ENCODE peak calls at places on chromosome 11, in four cellular contexts. One of them, this sample, is unnamed.
A peak's percentile ranks its signal among the peaks of the same experiment; 100 is the strongest.

GRCh38 chr11:77854838-77855237 is 33.9 kb downstream of the AAMDC start:
- DNase-seq in left lung: no peak
- DNase-seq in H7: no peak
- DNase-seq in skeletal muscle cell: no peak
- DNase-seq in this sample: no peak

GRCh38 chr11:110713469-110713776 is 1.2 kb upstream of the ARHGAP20 start:
- DNase-seq in left lung: peak; percentile 29
- DNase-seq in H7: no peak
- DNase-seq in skeletal muscle cell: no peak
- DNase-seq in this sample: no peak

GRCh38 chr11:33402066-33402465 is 144.9 kb downstream of the HIPK3 start:
- DNase-seq in left lung: no peak
- DNase-seq in H7: peak; percentile 33
- DNase-seq in skeletal muscle cell: no peak
- DNase-seq in this sample: peak; percentile 15

GRCh38 chr11:82701847-82702520 is 31.7 kb downstream of the FAM181B start:
- DNase-seq in left lung: no peak
- DNase-seq in H7: peak; percentile 35
- DNase-seq in skeletal muscle cell: peak; percentile 1
- DNase-seq in this sample: no peak

GRCh38 chr11:114232400-114233070 is 63.7 kb upstream of the NNMT start:
- DNase-seq in left lung: no peak
- DNase-seq in H7: peak; percentile 93
- DNase-seq in skeletal muscle cell: no peak
- DNase-seq in this sample: no peak

GRCh38 chr11:129894281-129895125 is 875 bp downstream of the NFRKB start:
- DNase-seq in left lung: no peak
- DNase-seq in H7: no peak
- DNase-seq in skeletal muscle cell: no peak
- DNase-seq in this sample: no peak

GRCh38 chr11:46389450-46390330 is 1.9 kb downstream of the CHRM4 start:
- DNase-seq in left lung: peak; percentile 93
- DNase-seq in H7: peak; percentile 97
- DNase-seq in skeletal muscle cell: no peak
- DNase-seq in this sample: no peak

GRCh38 chr11:33696931-33697638 is 3.5 kb downstream of the C11orf91 start:
- DNase-seq in left lung: no peak
- DNase-seq in H7: no peak
- DNase-seq in skeletal muscle cell: no peak
- DNase-seq in this sample: no peak

GRCh38 chr11:15291885-15292284 is 177.2 kb downstream of the INSC start:
- DNase-seq in left lung: no peak
- DNase-seq in H7: no peak
- DNase-seq in skeletal muscle cell: no peak
- DNase-seq in this sample: no peak

GRCh38 chr11:106424111-106424510 is 346.6 kb downstream of the AASDHPPT start:
- DNase-seq in left lung: no peak
- DNase-seq in H7: no peak
- DNase-seq in skeletal muscle cell: peak; percentile 75
- DNase-seq in this sample: peak; percentile 13

GRCh38 chr11:96827164-96827563 is 437.4 kb downstream of the JRKL start:
- DNase-seq in left lung: no peak
- DNase-seq in H7: peak; percentile 0
- DNase-seq in skeletal muscle cell: no peak
- DNase-seq in this sample: no peak

GRCh38 chr11:9005087-9005486 is 1.3 kb upstream of the NRIP3 start:
- DNase-seq in left lung: no peak
- DNase-seq in H7: no peak
- DNase-seq in skeletal muscle cell: no peak
- DNase-seq in this sample: no peak

GRCh38 chr11:116984589-116984988 is 113.6 kb downstream of the SIK3 start:
- DNase-seq in left lung: no peak
- DNase-seq in H7: no peak
- DNase-seq in skeletal muscle cell: peak; percentile 89
- DNase-seq in this sample: no peak

GRCh38 chr11:129308241-129308865 is 67.3 kb upstream of the BARX2 start:
- DNase-seq in left lung: no peak
- DNase-seq in H7: no peak
- DNase-seq in skeletal muscle cell: no peak
- DNase-seq in this sample: no peak

GRCh38 chr11:110759972-110760381 is 47.7 kb upstream of the ARHGAP20 start:
- DNase-seq in left lung: no peak
- DNase-seq in H7: no peak
- DNase-seq in skeletal muscle cell: peak; percentile 83
- DNase-seq in this sample: no peak

GRCh38 chr11:1771700-1772099 is 8.0 kb upstream of the CTSD start:
- DNase-seq in left lung: no peak
- DNase-seq in H7: no peak
- DNase-seq in skeletal muscle cell: peak; percentile 61
- DNase-seq in this sample: peak; percentile 20

GRCh38 chr11:62832346-62833234 is at the start of gene TEX54:
- DNase-seq in left lung: no peak
- DNase-seq in H7: no peak
- DNase-seq in skeletal muscle cell: no peak
- DNase-seq in this sample: no peak

GRCh38 chr11:57095896-57096295 is 85.9 kb upstream of the LRRC55 start:
- DNase-seq in left lung: no peak
- DNase-seq in H7: no peak
- DNase-seq in skeletal muscle cell: no peak
- DNase-seq in this sample: no peak
- H3K4me3 ChIP-seq in left lung: no peak overlapping the region
- H3K4me3 ChIP-seq in H7: no peak overlapping the region
- H3K4me3 ChIP-seq in skeletal muscle cell: no peak overlapping the region
- H3K4me3 ChIP-seq in this sample: no peak overlapping the region

GRCh38 chr11:17718510-17718962 is 835 bp upstream of the MYOD1 start:
- DNase-seq in left lung: no peak
- DNase-seq in H7: peak; percentile 55
- DNase-seq in skeletal muscle cell: no peak
- DNase-seq in this sample: no peak

GRCh38 chr11:17719940-17720795 is 797 bp downstream of the MYOD1 start:
- DNase-seq in left lung: no peak
- DNase-seq in H7: peak; percentile 92
- DNase-seq in skeletal muscle cell: no peak
- DNase-seq in this sample: no peak

GRCh38 chr11:17718015-17718414 is 1.4 kb upstream of the MYOD1 start:
- DNase-seq in left lung: no peak
- DNase-seq in H7: no peak
- DNase-seq in skeletal muscle cell: no peak
- DNase-seq in this sample: no peak

GRCh38 chr11:17720796-17721171 is 1.4 kb downstream of the MYOD1 start:
- DNase-seq in left lung: no peak
- DNase-seq in H7: peak; percentile 76
- DNase-seq in skeletal muscle cell: no peak
- DNase-seq in this sample: no peak

DNA sequence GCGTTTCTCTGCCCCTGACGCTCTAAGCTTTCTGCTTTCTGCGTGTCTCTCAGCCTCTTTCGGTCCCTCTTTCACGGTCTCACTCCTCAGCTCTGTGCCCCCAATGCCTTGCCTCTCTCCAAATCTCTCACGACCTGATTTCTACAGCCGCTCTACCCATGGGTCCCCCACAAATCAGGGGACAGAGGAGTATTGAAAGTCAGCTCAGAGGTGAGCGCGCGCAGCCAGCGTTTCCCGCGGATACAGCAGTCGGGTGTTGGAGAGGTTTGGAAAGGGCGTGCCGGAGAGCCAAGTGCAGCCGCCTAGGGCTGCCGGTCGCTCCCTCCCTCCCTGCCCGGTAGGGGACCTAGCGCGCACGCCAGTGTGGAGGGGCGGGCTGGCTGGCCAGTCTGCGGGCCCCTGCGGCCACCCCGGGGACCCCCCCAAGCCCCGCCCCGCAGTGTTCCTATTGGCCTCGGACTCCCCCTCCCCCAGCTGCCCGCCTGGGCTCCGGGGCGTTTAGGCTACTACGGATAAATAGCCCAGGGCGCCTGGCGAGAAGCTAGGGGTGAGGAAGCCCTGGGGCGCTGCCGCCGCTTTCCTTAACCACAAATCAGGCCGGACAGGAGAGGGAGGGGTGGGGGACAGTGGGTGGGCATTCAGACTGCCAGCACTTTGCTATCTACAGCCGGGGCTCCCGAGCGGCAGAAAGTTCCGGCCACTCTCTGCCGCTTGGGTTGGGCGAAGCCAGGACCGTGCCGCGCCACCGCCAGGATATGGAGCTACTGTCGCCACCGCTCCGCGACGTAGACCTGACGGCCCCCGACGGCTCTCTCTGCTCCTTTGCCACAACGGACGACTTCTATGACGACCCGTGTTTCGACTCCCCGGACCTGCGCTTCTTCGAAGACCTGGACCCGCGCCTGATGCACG is at the start of gene MYOD1:
- DNase-seq in left lung: no peak
- DNase-seq in H7: peak; percentile 90
- DNase-seq in skeletal muscle cell: peak; percentile 29
- DNase-seq in this sample: no peak
- H3K4me3 ChIP-seq in left lung: no peak within 1 kb of the TSS
- H3K4me3 ChIP-seq in H7: peak within 1 kb of the TSS; percentile 30
- H3K4me3 ChIP-seq in skeletal muscle cell: peak within 1 kb of the TSS; percentile 60
- H3K4me3 ChIP-seq in this sample: no peak within 1 kb of the TSS

GRCh38 chr11:64152841-64153691 is 12.8 kb downstream of the MACROD1 start:
- DNase-seq in left lung: peak; percentile 96
- DNase-seq in H7: peak; percentile 99
- DNase-seq in skeletal muscle cell: no peak
- DNase-seq in this sample: no peak
- H3K4me3 ChIP-seq in left lung: no peak overlapping the region
- H3K4me3 ChIP-seq in H7: no peak overlapping the region
- H3K4me3 ChIP-seq in skeletal muscle cell: no peak overlapping the region
- H3K4me3 ChIP-seq in this sample: no peak overlapping the region

GRCh38 chr11:118885319-118885718 is 1.6 kb downstream of the CXCR5 start:
- DNase-seq in left lung: no peak
- DNase-seq in H7: peak; percentile 19
- DNase-seq in skeletal muscle cell: no peak
- DNase-seq in this sample: no peak
- H3K4me3 ChIP-seq in left lung: no peak overlapping the region
- H3K4me3 ChIP-seq in H7: no peak overlapping the region
- H3K4me3 ChIP-seq in skeletal muscle cell: no peak overlapping the region
- H3K4me3 ChIP-seq in this sample: no peak overlapping the region

GRCh38 chr11:65607614-65608426 is 6.2 kb downstream of the MAP3K11 start:
- DNase-seq in left lung: no peak
- DNase-seq in H7: no peak
- DNase-seq in skeletal muscle cell: no peak
- DNase-seq in this sample: no peak
- H3K4me3 ChIP-seq in left lung: peak overlapping the region; percentile 17
- H3K4me3 ChIP-seq in H7: peak overlapping the region; percentile 51
- H3K4me3 ChIP-seq in skeletal muscle cell: peak overlapping the region; percentile 35
- H3K4me3 ChIP-seq in this sample: no peak overlapping the region

GRCh38 chr11:123357990-123358827 is 71.9 kb upstream of the GRAMD1B start:
- DNase-seq in left lung: peak; percentile 79
- DNase-seq in H7: peak; percentile 77
- DNase-seq in skeletal muscle cell: no peak
- DNase-seq in this sample: no peak
- H3K4me3 ChIP-seq in left lung: peak overlapping the region; percentile 18
- H3K4me3 ChIP-seq in H7: peak overlapping the region; percentile 71
- H3K4me3 ChIP-seq in skeletal muscle cell: peak overlapping the region; percentile 37
- H3K4me3 ChIP-seq in this sample: peak overlapping the region; percentile 24

DNA sequence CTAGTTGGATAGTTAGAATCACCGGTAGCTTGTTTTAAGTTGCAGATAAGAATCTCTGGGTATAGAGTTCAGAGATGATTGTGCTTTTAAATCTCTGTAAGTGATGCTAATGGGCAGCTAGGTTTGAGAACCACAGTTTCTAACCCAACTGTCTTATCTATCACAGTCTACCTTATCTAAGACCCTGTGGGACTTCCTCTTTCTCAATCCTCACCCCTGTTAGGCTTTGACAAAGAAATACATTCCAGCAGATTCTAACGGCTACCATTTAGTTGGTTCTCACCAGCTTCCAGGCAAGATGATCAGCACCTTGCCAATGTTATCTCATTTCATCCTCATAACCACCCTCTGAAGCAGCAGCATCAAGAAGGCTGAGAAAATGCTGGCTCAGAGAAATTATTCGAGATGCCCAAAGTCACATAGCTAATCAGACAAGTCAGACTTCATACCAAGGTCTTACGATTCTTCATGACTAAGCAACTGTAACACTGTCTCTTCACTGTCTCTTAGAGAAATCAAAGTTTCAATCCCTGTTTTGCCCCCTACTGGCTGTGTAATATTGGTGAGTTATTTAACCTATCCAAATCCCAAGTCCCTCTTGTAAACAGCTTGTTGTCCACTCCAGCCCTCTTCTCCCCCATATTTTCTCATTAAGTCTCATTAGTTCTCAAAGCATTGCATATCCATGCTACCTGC is 192.4 kb upstream of the API5 start:
- DNase-seq in left lung: no peak
- DNase-seq in H7: no peak
- DNase-seq in skeletal muscle cell: no peak
- DNase-seq in this sample: no peak
- H3K4me3 ChIP-seq in left lung: no peak overlapping the region
- H3K4me3 ChIP-seq in H7: no peak overlapping the region
- H3K4me3 ChIP-seq in skeletal muscle cell: no peak overlapping the region
- H3K4me3 ChIP-seq in this sample: no peak overlapping the region

GRCh38 chr11:120918257-120918656 is 105.6 kb upstream of the TBCEL start:
- DNase-seq in left lung: no peak
- DNase-seq in H7: no peak
- DNase-seq in skeletal muscle cell: no peak
- DNase-seq in this sample: no peak
- H3K4me3 ChIP-seq in left lung: no peak overlapping the region
- H3K4me3 ChIP-seq in H7: no peak overlapping the region
- H3K4me3 ChIP-seq in skeletal muscle cell: no peak overlapping the region
- H3K4me3 ChIP-seq in this sample: no peak overlapping the region